ENCODE peak calls at places on chromosomes 3 and 15, in eight cellular contexts. D, W, O, C, Z, B, R and Y are unnamed samples.

GRCh38 chr15:43483306-43484128 is 9.4 kb downstream of the TP53BP1 start:
- DNase-seq in B (no peak), W (no peak), Z (no peak), C (no peak), D (peak), R (no peak), O (no peak), Y (no peak)

GRCh38 chr15:25239471-25240345 is 199.1 kb downstream of the UBE3A start:
- DNase-seq in O (no peak), W (no peak), R (no peak), C (peak), D (no peak), B (no peak), Z (peak), Y (peak)

GRCh38 chr15:95394186-95395067 is 936.1 kb upstream of the NR2F2 start:
- DNase-seq in B (no peak), D (no peak), O (no peak), W (no peak), C (no peak), R (no peak), Z (no peak), Y (no peak)

GRCh38 chr3:122927726-122928125 is 99.8 kb downstream of the SEMA5B start:
- DNase-seq in R (no peak), C (no peak), O (no peak), B (no peak), D (no peak), Z (no peak), W (no peak), Y (no peak)

GRCh38 chr3:72092778-72093177 is 307.8 kb upstream of the PROK2 start:
- DNase-seq in C (no peak), R (no peak), D (no peak), Z (no peak), B (no peak), O (no peak), W (no peak), Y (no peak)

GRCh38 chr3:45950686-45951600 is 7.7 kb downstream of the CXCR6 start:
- DNase-seq in W (peak), Z (no peak), R (no peak), D (peak), C (no peak), O (no peak), B (peak), Y (no peak)

GRCh38 chr15:74815121-74815933 is 2.7 kb downstream of the LMAN1L start:
- DNase-seq in C (no peak), B (peak), R (no peak), W (no peak), D (no peak), Z (peak), O (no peak), Y (no peak)

GRCh38 chr15:70853855-70854668 is at the start of gene LARP6:
- DNase-seq in Z (peak), W (no peak), D (no peak), B (peak), O (peak), C (peak), R (peak), Y (peak)

GRCh38 chr15:74422723-74423442 is 10.9 kb downstream of the SEMA7A start:
- DNase-seq in D (no peak), C (no peak), R (peak), B (no peak), W (no peak), Z (peak), O (peak), Y (no peak)

GRCh38 chr3:49412632-49413337 is 562 bp downstream of the TCTA start:
- DNase-seq in Z (no peak), B (no peak), W (no peak), O (no peak), D (no peak), C (peak), R (no peak), Y (peak)

GRCh38 chr3:57151021-57151449 is 14.1 kb downstream of the IL17RD start:
- DNase-seq in Z (no peak), R (no peak), B (no peak), C (no peak), D (no peak), O (no peak), W (no peak), Y (no peak)

GRCh38 chr15:60745469-60745971 is 266.6 kb upstream of the ICE2 start:
- DNase-seq in D (no peak), O (no peak), R (no peak), B (peak), C (peak), Z (no peak), W (no peak), Y (peak)

GRCh38 chr3:127448161-127448561 is 142.4 kb downstream of the TPRA1 start:
- DNase-seq in B (peak), Z (no peak), D (no peak), C (no peak), O (no peak), R (peak), W (no peak), Y (no peak)

GRCh38 chr3:11221818-11222217 is 50.4 kb upstream of the ATG7 start:
- DNase-seq in R (no peak), C (no peak), W (no peak), O (no peak), Z (no peak), B (no peak), D (no peak), Y (no peak)

GRCh38 chr15:89034305-89034704 is 54.0 kb upstream of the ABHD2 start:
- DNase-seq in O (no peak), W (no peak), B (no peak), Z (no peak), R (no peak), C (no peak), D (no peak), Y (no peak)

GRCh38 chr3:14290631-14291385 is 111.6 kb upstream of the SLC6A6 start:
- DNase-seq in D (no peak), Z (no peak), B (no peak), W (no peak), C (no peak), O (no peak), R (peak), Y (no peak)

GRCh38 chr3:119098620-119099222 is 47.2 kb upstream of the TEX55 start:
- DNase-seq in W (no peak), B (peak), R (no peak), C (no peak), D (peak), O (no peak), Z (no peak), Y (no peak)

GRCh38 chr15:43776718-43777292 is at the start of gene ELL3:
- DNase-seq in O (peak), Z (peak), B (peak), W (peak), D (no peak), C (peak), R (peak), Y (peak)

GRCh38 chr3:171364500-171364899 is 95.7 kb downstream of the TNIK start:
- DNase-seq in D (no peak), W (no peak), R (no peak), O (no peak), B (no peak), C (no peak), Z (no peak), Y (no peak)

GRCh38 chr3:155912090-155912489 is 41.6 kb downstream of the GMPS start:
- DNase-seq in B (no peak), R (no peak), C (no peak), O (no peak), W (no peak), Z (no peak), D (no peak), Y (no peak)

GRCh38 chr3:159417761-159418160 is 570.9 kb upstream of the IL12A start:
- DNase-seq in W (no peak), D (no peak), R (no peak), Z (no peak), C (no peak), O (no peak), B (no peak), Y (no peak)

GRCh38 chr3:53518495-53518981 is 24.1 kb downstream of the CACNA1D start:
- DNase-seq in O (no peak), B (peak), Z (no peak), W (no peak), R (no peak), D (no peak), C (no peak), Y (no peak)
- H3K27ac ChIP-seq in O (no peak), B (no peak), Z (peak), W (no peak), R (no peak), D (no peak), C (no peak), Y (no peak)

GRCh38 chr15:98683821-98684220 is 35.5 kb downstream of the IGF1R start:
- DNase-seq in B (no peak), O (no peak), W (no peak), D (no peak), R (no peak), Z (no peak), C (no peak), Y (no peak)

GRCh38 chr15:98684995-98685525 is 36.7 kb downstream of the IGF1R start:
- DNase-seq in Z (no peak), O (no peak), B (no peak), C (no peak), R (no peak), D (no peak), W (no peak), Y (no peak)

GRCh38 chr15:98681061-98681460 is 32.7 kb downstream of the IGF1R start:
- DNase-seq in B (no peak), R (no peak), C (no peak), O (no peak), Z (no peak), W (no peak), D (no peak), Y (no peak)

GRCh38 chr15:98684441-98684840 is 36.1 kb downstream of the IGF1R start:
- DNase-seq in R (no peak), W (no peak), C (no peak), Z (no peak), D (no peak), B (no peak), O (no peak), Y (no peak)

GRCh38 chr15:98682992-98683701 is 34.8 kb downstream of the IGF1R start:
- DNase-seq in C (no peak), O (no peak), Z (no peak), W (no peak), B (no peak), R (no peak), D (no peak), Y (no peak)
- H3K27ac ChIP-seq in C (no peak), O (peak), Z (no peak), W (no peak), B (no peak), R (no peak), D (no peak), Y (no peak)

DNA sequence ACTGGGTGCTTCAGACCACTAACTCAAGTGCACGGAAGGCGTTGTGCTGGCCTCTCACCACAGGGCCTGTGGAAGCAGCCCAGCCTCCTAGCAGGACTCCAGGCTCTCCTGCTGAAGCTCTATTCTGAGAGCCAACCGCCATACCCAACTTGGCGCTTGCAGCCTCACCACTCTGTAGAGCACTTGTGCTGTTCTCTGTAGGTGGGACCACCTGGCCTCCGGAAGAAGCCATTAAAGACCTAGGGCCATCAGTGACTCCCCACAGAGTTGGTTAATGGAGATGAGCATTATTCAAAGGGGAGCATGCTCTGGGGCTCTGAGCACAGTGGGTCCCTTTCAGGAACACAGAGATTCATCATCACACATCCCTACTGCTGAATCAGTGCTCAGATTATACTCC is 50.9 kb downstream of the C3orf85 start:
- DNase-seq in C (no peak), R (peak), Z (no peak), W (no peak), B (no peak), D (no peak), O (no peak), Y (no peak)
- H3K27ac ChIP-seq in C (no peak), R (no peak), Z (no peak), W (no peak), B (no peak), D (no peak), O (no peak), Y (no peak)

GRCh38 chr3:59499954-59500353 is 450.1 kb upstream of the CFAP20DC start:
- DNase-seq in D (no peak), W (no peak), Z (no peak), R (peak), C (no peak), B (no peak), O (no peak), Y (no peak)
- H3K27ac ChIP-seq in D (no peak), W (no peak), Z (no peak), R (no peak), C (no peak), B (no peak), O (no peak), Y (no peak)

GRCh38 chr15:80957976-80958375 is 31.6 kb downstream of the MESD start:
- DNase-seq in R (no peak), O (no peak), D (no peak), Z (no peak), B (no peak), W (no peak), C (no peak), Y (no peak)
- H3K27ac ChIP-seq in R (no peak), O (no peak), D (no peak), Z (no peak), B (no peak), W (no peak), C (no peak), Y (no peak)